ENCODE peak calls at places on chromosomes 2 and 18, in seven cellular contexts. One of them, this sample, is unnamed.

GRCh38 chr18:36372902-36373301 is 75.4 kb downstream of the FHOD3 start:
- DNase-seq in MM.1S: no peak
- DNase-seq in ovary: no peak
- DNase-seq in endodermal cell: no peak
- DNase-seq in psoas muscle: no peak
- DNase-seq in neural crest cell: no peak
- DNase-seq in lower lobe of right lung: no peak
- DNase-seq in this sample: no peak

GRCh38 chr2:226999676-227000075 is 163.8 kb downstream of the RHBDD1 start:
- DNase-seq in MM.1S: no peak
- DNase-seq in ovary: no peak
- DNase-seq in endodermal cell: no peak
- DNase-seq in psoas muscle: no peak
- DNase-seq in neural crest cell: no peak
- DNase-seq in lower lobe of right lung: no peak
- DNase-seq in this sample: no peak

GRCh38 chr2:70549962-70550361 is 3.7 kb downstream of the TGFA start:
- DNase-seq in MM.1S: no peak
- DNase-seq in ovary: no peak
- DNase-seq in endodermal cell: no peak
- DNase-seq in psoas muscle: no peak
- DNase-seq in neural crest cell: no peak
- DNase-seq in lower lobe of right lung: no peak
- DNase-seq in this sample: no peak

GRCh38 chr18:48855422-48856377 is 95.1 kb downstream of the SMAD7 start:
- DNase-seq in MM.1S: peak; percentile 71
- DNase-seq in ovary: no peak
- DNase-seq in endodermal cell: no peak
- DNase-seq in psoas muscle: no peak
- DNase-seq in neural crest cell: no peak
- DNase-seq in lower lobe of right lung: no peak
- DNase-seq in this sample: no peak

GRCh38 chr18:42564761-42565160 is 550.7 kb downstream of the RIT2 start:
- DNase-seq in MM.1S: no peak
- DNase-seq in ovary: no peak
- DNase-seq in endodermal cell: no peak
- DNase-seq in psoas muscle: no peak
- DNase-seq in neural crest cell: no peak
- DNase-seq in lower lobe of right lung: no peak
- DNase-seq in this sample: no peak

GRCh38 chr2:30262716-30263309 is 31.5 kb downstream of the LBH start:
- DNase-seq in MM.1S: no peak
- DNase-seq in ovary: no peak
- DNase-seq in endodermal cell: peak; percentile 13
- DNase-seq in psoas muscle: no peak
- DNase-seq in neural crest cell: no peak
- DNase-seq in lower lobe of right lung: no peak
- DNase-seq in this sample: no peak

GRCh38 chr2:157620956-157621355 is 7.7 kb downstream of the ACVR1C start:
- DNase-seq in MM.1S: no peak
- DNase-seq in ovary: no peak
- DNase-seq in endodermal cell: no peak
- DNase-seq in psoas muscle: no peak
- DNase-seq in neural crest cell: no peak
- DNase-seq in lower lobe of right lung: no peak
- DNase-seq in this sample: no peak

GRCh38 chr2:88828397-88829137 is 137.1 kb downstream of the RPIA start:
- DNase-seq in MM.1S: no peak
- DNase-seq in ovary: no peak
- DNase-seq in endodermal cell: no peak
- DNase-seq in psoas muscle: peak; percentile 39
- DNase-seq in neural crest cell: no peak
- DNase-seq in lower lobe of right lung: peak; percentile 48
- DNase-seq in this sample: no peak

GRCh38 chr2:239528883-239529282 is 128.1 kb upstream of the HDAC4 start:
- DNase-seq in MM.1S: no peak
- DNase-seq in ovary: no peak
- DNase-seq in endodermal cell: no peak
- DNase-seq in psoas muscle: no peak
- DNase-seq in neural crest cell: no peak
- DNase-seq in lower lobe of right lung: peak; percentile 15
- DNase-seq in this sample: no peak

GRCh38 chr2:105919826-105920225 is 175.1 kb downstream of the NCK2 start:
- DNase-seq in MM.1S: no peak
- DNase-seq in ovary: no peak
- DNase-seq in endodermal cell: peak; percentile 80
- DNase-seq in psoas muscle: no peak
- DNase-seq in neural crest cell: peak; percentile 20
- DNase-seq in lower lobe of right lung: no peak
- DNase-seq in this sample: no peak

GRCh38 chr18:60568211-60568610 is 195.6 kb upstream of the MC4R start:
- DNase-seq in MM.1S: no peak
- DNase-seq in ovary: no peak
- DNase-seq in endodermal cell: no peak
- DNase-seq in psoas muscle: no peak
- DNase-seq in neural crest cell: no peak
- DNase-seq in lower lobe of right lung: no peak
- DNase-seq in this sample: no peak

GRCh38 chr2:234716271-234716670 is 219.4 kb upstream of the ARL4C start:
- DNase-seq in MM.1S: no peak
- DNase-seq in ovary: no peak
- DNase-seq in endodermal cell: no peak
- DNase-seq in psoas muscle: no peak
- DNase-seq in neural crest cell: no peak
- DNase-seq in lower lobe of right lung: no peak
- DNase-seq in this sample: no peak

GRCh38 chr18:27854631-27855030 is 322.3 kb downstream of the CDH2 start:
- DNase-seq in MM.1S: peak; percentile 22
- DNase-seq in ovary: no peak
- DNase-seq in endodermal cell: no peak
- DNase-seq in psoas muscle: no peak
- DNase-seq in neural crest cell: no peak
- DNase-seq in lower lobe of right lung: no peak
- DNase-seq in this sample: no peak

DNA sequence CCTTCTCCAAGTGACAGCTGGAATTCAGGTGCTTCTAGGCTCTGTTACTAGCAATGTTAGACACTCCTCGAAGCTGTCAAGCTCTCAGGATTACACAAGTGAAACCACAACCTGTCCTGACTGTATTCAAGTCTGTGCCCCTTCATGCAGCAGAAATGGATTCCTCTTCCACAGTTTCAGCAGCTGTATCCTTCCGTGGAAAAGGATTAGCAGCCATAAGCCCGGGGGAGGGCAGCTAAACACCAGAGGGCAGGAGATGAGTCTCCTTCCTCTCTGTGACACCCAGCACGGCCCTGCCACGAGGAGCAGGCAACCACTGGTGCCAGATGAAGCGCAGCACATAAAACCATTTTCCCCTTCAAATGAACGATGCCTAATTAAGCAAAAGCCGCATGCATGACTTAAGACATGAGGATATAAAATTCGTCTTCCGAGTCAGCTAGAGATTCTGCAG is 1.2 kb downstream of the ST3GAL5 start:
- DNase-seq in MM.1S: peak; percentile 59
- DNase-seq in ovary: peak; percentile 57
- DNase-seq in endodermal cell: peak; percentile 68
- DNase-seq in psoas muscle: peak; percentile 50
- DNase-seq in neural crest cell: no peak
- DNase-seq in lower lobe of right lung: peak; percentile 65
- DNase-seq in this sample: no peak
- TF ChIP-seq CTCF in MM.1S: peak; percentile 38
- TF ChIP-seq CTCF in ovary: no peak
- TF ChIP-seq CTCF in endodermal cell: peak; percentile 26
- TF ChIP-seq CTCF in psoas muscle: peak; percentile 36
- TF ChIP-seq CTCF in neural crest cell: peak; percentile 31
- TF ChIP-seq CTCF in lower lobe of right lung: no peak
- TF ChIP-seq CTCF in this sample: no peak

GRCh38 chr2:67215214-67215613 is 181.9 kb upstream of the ETAA1 start:
- DNase-seq in MM.1S: no peak
- DNase-seq in ovary: peak; percentile 23
- DNase-seq in endodermal cell: peak; percentile 93
- DNase-seq in psoas muscle: no peak
- DNase-seq in neural crest cell: peak; percentile 58
- DNase-seq in lower lobe of right lung: peak; percentile 54
- DNase-seq in this sample: peak; percentile 55

GRCh38 chr2:67213677-67214402 is 183.3 kb upstream of the ETAA1 start:
- DNase-seq in MM.1S: no peak
- DNase-seq in ovary: no peak
- DNase-seq in endodermal cell: no peak
- DNase-seq in psoas muscle: no peak
- DNase-seq in neural crest cell: no peak
- DNase-seq in lower lobe of right lung: no peak
- DNase-seq in this sample: no peak

GRCh38 chr2:67215636-67216035 is 181.5 kb upstream of the ETAA1 start:
- DNase-seq in MM.1S: no peak
- DNase-seq in ovary: no peak
- DNase-seq in endodermal cell: no peak
- DNase-seq in psoas muscle: no peak
- DNase-seq in neural crest cell: no peak
- DNase-seq in lower lobe of right lung: no peak
- DNase-seq in this sample: no peak

GRCh38 chr2:67214585-67215184 is 182.4 kb upstream of the ETAA1 start:
- DNase-seq in MM.1S: no peak
- DNase-seq in ovary: no peak
- DNase-seq in endodermal cell: no peak
- DNase-seq in psoas muscle: no peak
- DNase-seq in neural crest cell: no peak
- DNase-seq in lower lobe of right lung: no peak
- DNase-seq in this sample: no peak

DNA sequence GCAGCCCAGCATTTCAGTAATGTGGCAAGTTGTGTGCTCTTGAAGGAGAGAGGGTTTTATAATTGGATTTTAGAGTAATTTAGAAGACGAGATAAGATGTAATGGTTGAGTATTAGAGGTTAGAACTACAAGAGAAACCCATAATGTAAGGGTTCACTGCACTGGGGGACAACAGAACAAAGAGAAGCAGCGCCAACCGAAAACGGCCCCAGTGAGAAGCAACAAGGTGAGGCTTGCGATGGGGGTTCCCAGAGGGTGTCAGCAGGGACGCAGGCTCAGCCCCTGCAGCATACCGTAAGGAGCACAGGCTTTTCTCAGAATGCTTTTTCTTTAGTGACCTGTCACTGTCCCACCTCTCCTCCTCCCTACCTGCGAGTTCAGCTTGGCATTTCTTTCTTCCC is 183.9 kb upstream of the ETAA1 start:
- DNase-seq in MM.1S: no peak
- DNase-seq in ovary: no peak
- DNase-seq in endodermal cell: peak; percentile 69
- DNase-seq in psoas muscle: no peak
- DNase-seq in neural crest cell: no peak
- DNase-seq in lower lobe of right lung: no peak
- DNase-seq in this sample: no peak
- TF ChIP-seq CTCF in MM.1S: no peak
- TF ChIP-seq CTCF in ovary: no peak
- TF ChIP-seq CTCF in endodermal cell: no peak
- TF ChIP-seq CTCF in psoas muscle: no peak
- TF ChIP-seq CTCF in neural crest cell: no peak
- TF ChIP-seq CTCF in lower lobe of right lung: no peak
- TF ChIP-seq CTCF in this sample: no peak

DNA sequence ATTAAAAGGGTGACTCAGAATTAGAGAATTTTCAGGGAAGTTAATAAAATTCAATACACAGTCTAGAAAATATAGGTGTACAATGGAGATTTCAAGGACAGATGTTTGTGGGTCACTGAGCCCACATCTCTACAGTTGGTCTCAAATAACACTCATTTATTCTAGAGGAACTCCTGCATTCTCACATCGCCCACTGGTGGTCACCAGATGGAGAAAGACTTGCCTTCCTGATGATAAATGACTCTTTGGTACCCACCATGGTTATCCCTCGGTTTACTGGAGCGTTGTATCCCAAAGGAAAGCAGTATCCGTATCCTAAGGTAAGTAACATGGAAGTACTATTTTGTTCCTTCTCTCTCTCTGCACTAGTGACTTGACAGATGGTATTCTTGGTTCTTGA is 1297.1 kb downstream of the DPP10 start:
- DNase-seq in MM.1S: no peak
- DNase-seq in ovary: no peak
- DNase-seq in endodermal cell: peak; percentile 57
- DNase-seq in psoas muscle: no peak
- DNase-seq in neural crest cell: no peak
- DNase-seq in lower lobe of right lung: no peak
- DNase-seq in this sample: no peak
- TF ChIP-seq CTCF in MM.1S: no peak
- TF ChIP-seq CTCF in ovary: no peak
- TF ChIP-seq CTCF in endodermal cell: peak; percentile 77
- TF ChIP-seq CTCF in psoas muscle: no peak
- TF ChIP-seq CTCF in neural crest cell: peak; percentile 21
- TF ChIP-seq CTCF in lower lobe of right lung: no peak
- TF ChIP-seq CTCF in this sample: no peak

DNA sequence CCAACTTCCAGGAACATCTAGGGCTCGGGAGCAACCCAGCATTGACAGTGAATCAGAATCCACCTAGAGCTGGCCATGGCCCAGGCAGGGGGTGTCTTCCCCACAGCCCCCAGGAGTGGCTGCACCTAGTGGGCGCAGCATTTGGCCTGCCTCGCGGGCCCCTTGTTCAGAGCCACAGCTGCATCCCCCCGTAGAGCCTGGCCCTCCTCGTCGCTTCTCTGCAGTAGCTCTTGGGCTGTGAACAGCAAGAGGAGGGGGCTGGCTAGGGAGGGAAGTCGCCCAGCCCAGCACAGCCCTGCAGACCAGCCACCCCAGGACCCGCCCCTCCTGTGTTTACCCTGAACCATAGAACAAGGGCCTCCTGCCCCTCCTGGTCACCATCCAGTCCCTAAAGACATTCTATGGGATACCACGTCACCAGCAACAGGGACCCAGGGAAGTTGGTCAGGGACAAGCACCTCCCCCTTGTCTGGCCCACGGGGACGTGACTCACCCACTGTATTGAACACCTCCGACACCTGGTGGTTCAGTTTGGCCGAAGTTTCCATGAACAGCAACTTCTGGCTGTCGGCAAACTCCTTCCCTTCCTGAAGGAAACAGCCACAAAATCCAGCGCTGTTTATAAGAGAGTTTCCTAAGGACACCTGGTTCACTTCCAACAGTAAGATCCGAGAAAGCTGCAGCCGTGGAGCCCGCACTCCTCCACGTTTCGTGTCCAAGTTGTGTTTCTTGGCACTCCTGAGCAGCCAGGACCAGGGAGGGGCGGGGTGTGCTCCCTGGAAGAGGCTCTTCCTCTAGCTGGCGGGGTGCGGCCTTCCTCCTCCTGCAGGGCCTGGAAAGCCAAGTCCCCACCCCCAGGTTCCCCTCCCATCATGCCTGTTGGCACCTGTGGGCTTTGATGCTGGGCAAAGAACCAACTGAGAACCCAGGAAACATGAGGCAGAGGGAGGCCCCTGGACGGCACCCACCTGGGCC is 8.8 kb downstream of the PRLH start:
- DNase-seq in MM.1S: no peak
- DNase-seq in ovary: peak; percentile 48
- DNase-seq in endodermal cell: no peak
- DNase-seq in psoas muscle: no peak
- DNase-seq in neural crest cell: no peak
- DNase-seq in lower lobe of right lung: no peak
- DNase-seq in this sample: no peak
- TF ChIP-seq CTCF in MM.1S: no peak
- TF ChIP-seq CTCF in ovary: no peak
- TF ChIP-seq CTCF in endodermal cell: no peak
- TF ChIP-seq CTCF in psoas muscle: no peak
- TF ChIP-seq CTCF in neural crest cell: no peak
- TF ChIP-seq CTCF in lower lobe of right lung: no peak
- TF ChIP-seq CTCF in this sample: no peak

This sample was measured in progenitor cell of endocrine pancreas.